ENCODE peak calls at places on chromosomes 12 and 14, in six cellular contexts. One of them, this sample, is unnamed.

GRCh38 chr12:12507121-12507520 is 55.5 kb downstream of the DUSP16 start:
- DNase-seq in astrocyte of the cerebellum: no peak
- DNase-seq in kidney tubule cell: no peak
- DNase-seq in NCI-H1048: no peak
- DNase-seq in HEK293T: no peak
- DNase-seq in mesothelial cell of epicardium: no peak
- DNase-seq in this sample: no peak

GRCh38 chr14:103127356-103127755 is 4.1 kb downstream of the TNFAIP2 start:
- DNase-seq in kidney tubule cell: no peak
- DNase-seq in mesothelial cell of epicardium: peak
- DNase-seq in NCI-H1048: no peak
- DNase-seq in HEK293T: no peak
- DNase-seq in astrocyte of the cerebellum: no peak
- DNase-seq in this sample: no peak

GRCh38 chr14:100902295-100902694 is 1.2 kb downstream of the RTL1 start:
- DNase-seq in NCI-H1048: no peak
- DNase-seq in mesothelial cell of epicardium: no peak
- DNase-seq in HEK293T: peak
- DNase-seq in kidney tubule cell: peak
- DNase-seq in astrocyte of the cerebellum: no peak
- DNase-seq in this sample: no peak

GRCh38 chr12:117968826-117969659 is at the start of gene KSR2:
- DNase-seq in mesothelial cell of epicardium: peak
- DNase-seq in HEK293T: peak
- DNase-seq in NCI-H1048: peak
- DNase-seq in kidney tubule cell: peak
- DNase-seq in astrocyte of the cerebellum: no peak
- DNase-seq in this sample: peak

GRCh38 chr14:96626916-96627315 is 124.7 kb downstream of the PAPOLA start:
- DNase-seq in HEK293T: no peak
- DNase-seq in astrocyte of the cerebellum: no peak
- DNase-seq in kidney tubule cell: no peak
- DNase-seq in mesothelial cell of epicardium: no peak
- DNase-seq in NCI-H1048: no peak
- DNase-seq in this sample: no peak

GRCh38 chr12:64080319-64081008 is 141.6 kb downstream of the KICS2 start:
- DNase-seq in astrocyte of the cerebellum: no peak
- DNase-seq in kidney tubule cell: peak
- DNase-seq in NCI-H1048: no peak
- DNase-seq in HEK293T: no peak
- DNase-seq in mesothelial cell of epicardium: no peak
- DNase-seq in this sample: no peak

GRCh38 chr12:21831671-21832357 is 57.3 kb upstream of the KCNJ8 start:
- DNase-seq in astrocyte of the cerebellum: no peak
- DNase-seq in NCI-H1048: no peak
- DNase-seq in kidney tubule cell: peak
- DNase-seq in mesothelial cell of epicardium: no peak
- DNase-seq in HEK293T: no peak
- DNase-seq in this sample: no peak

GRCh38 chr12:4148418-4149056 is 125.0 kb upstream of the CCND2 start:
- DNase-seq in astrocyte of the cerebellum: no peak
- DNase-seq in HEK293T: no peak
- DNase-seq in mesothelial cell of epicardium: no peak
- DNase-seq in NCI-H1048: no peak
- DNase-seq in kidney tubule cell: peak
- DNase-seq in this sample: no peak

GRCh38 chr12:73221836-73222235 is 949.7 kb downstream of the TRHDE start:
- DNase-seq in mesothelial cell of epicardium: no peak
- DNase-seq in HEK293T: no peak
- DNase-seq in astrocyte of the cerebellum: no peak
- DNase-seq in NCI-H1048: no peak
- DNase-seq in kidney tubule cell: no peak
- DNase-seq in this sample: no peak

GRCh38 chr14:55412686-55413085 is 1.1 kb upstream of the ATG14 start:
- DNase-seq in astrocyte of the cerebellum: no peak
- DNase-seq in kidney tubule cell: peak
- DNase-seq in mesothelial cell of epicardium: no peak
- DNase-seq in HEK293T: no peak
- DNase-seq in NCI-H1048: no peak
- DNase-seq in this sample: no peak

GRCh38 chr14:50371546-50371945 is 25.1 kb downstream of the CDKL1 start:
- DNase-seq in kidney tubule cell: no peak
- DNase-seq in NCI-H1048: no peak
- DNase-seq in HEK293T: no peak
- DNase-seq in mesothelial cell of epicardium: no peak
- DNase-seq in astrocyte of the cerebellum: no peak
- DNase-seq in this sample: no peak

GRCh38 chr14:37889087-37889486 is 293.7 kb downstream of the TTC6 start:
- DNase-seq in kidney tubule cell: no peak
- DNase-seq in NCI-H1048: no peak
- DNase-seq in mesothelial cell of epicardium: no peak
- DNase-seq in astrocyte of the cerebellum: peak
- DNase-seq in HEK293T: no peak
- DNase-seq in this sample: no peak

GRCh38 chr12:117228239-117228638 is 38.0 kb upstream of the FBXO21 start:
- DNase-seq in kidney tubule cell: peak
- DNase-seq in HEK293T: no peak
- DNase-seq in astrocyte of the cerebellum: no peak
- DNase-seq in NCI-H1048: no peak
- DNase-seq in mesothelial cell of epicardium: no peak
- DNase-seq in this sample: no peak

GRCh38 chr12:117105902-117106301 is 6.7 kb upstream of the TESC start:
- DNase-seq in kidney tubule cell: no peak
- DNase-seq in HEK293T: no peak
- DNase-seq in NCI-H1048: no peak
- DNase-seq in mesothelial cell of epicardium: no peak
- DNase-seq in astrocyte of the cerebellum: no peak
- DNase-seq in this sample: no peak

GRCh38 chr14:105467249-105467941 is 7.2 kb upstream of the CRIP2 start:
- DNase-seq in kidney tubule cell: no peak
- DNase-seq in mesothelial cell of epicardium: no peak
- DNase-seq in astrocyte of the cerebellum: no peak
- DNase-seq in NCI-H1048: no peak
- DNase-seq in HEK293T: no peak
- DNase-seq in this sample: no peak

GRCh38 chr12:44875954-44876553 is at the start of gene NELL2:
- DNase-seq in HEK293T: peak
- DNase-seq in astrocyte of the cerebellum: no peak
- DNase-seq in NCI-H1048: no peak
- DNase-seq in mesothelial cell of epicardium: peak
- DNase-seq in kidney tubule cell: peak
- DNase-seq in this sample: peak

GRCh38 chr12:94147991-94148840 is at the start of gene PLXNC1:
- DNase-seq in NCI-H1048: peak
- DNase-seq in astrocyte of the cerebellum: no peak
- DNase-seq in HEK293T: peak
- DNase-seq in mesothelial cell of epicardium: peak
- DNase-seq in kidney tubule cell: peak
- DNase-seq in this sample: peak

GRCh38 chr12:67290378-67290777 is 21.2 kb downstream of the CAND1 start:
- DNase-seq in NCI-H1048: no peak
- DNase-seq in mesothelial cell of epicardium: no peak
- DNase-seq in astrocyte of the cerebellum: no peak
- DNase-seq in HEK293T: no peak
- DNase-seq in kidney tubule cell: no peak
- DNase-seq in this sample: no peak

GRCh38 chr14:103072595-103073366 is 11.2 kb upstream of the LBHD2 start:
- DNase-seq in mesothelial cell of epicardium: no peak
- DNase-seq in astrocyte of the cerebellum: no peak
- DNase-seq in NCI-H1048: no peak
- DNase-seq in kidney tubule cell: peak
- DNase-seq in HEK293T: no peak
- DNase-seq in this sample: no peak

GRCh38 chr12:56723889-56724659 is 1.0 kb downstream of the NACA start:
- DNase-seq in kidney tubule cell: peak
- DNase-seq in HEK293T: no peak
- DNase-seq in mesothelial cell of epicardium: no peak
- DNase-seq in NCI-H1048: no peak
- DNase-seq in astrocyte of the cerebellum: peak
- DNase-seq in this sample: no peak

GRCh38 chr12:4115570-4115969 is 158.0 kb upstream of the CCND2 start:
- DNase-seq in astrocyte of the cerebellum: no peak
- DNase-seq in HEK293T: no peak
- DNase-seq in kidney tubule cell: no peak
- DNase-seq in NCI-H1048: no peak
- DNase-seq in mesothelial cell of epicardium: no peak
- DNase-seq in this sample: no peak

GRCh38 chr12:100346660-100347059 is 10.2 kb upstream of the SLC17A8 start:
- DNase-seq in HEK293T: no peak
- DNase-seq in kidney tubule cell: no peak
- DNase-seq in astrocyte of the cerebellum: no peak
- DNase-seq in mesothelial cell of epicardium: no peak
- DNase-seq in NCI-H1048: no peak
- DNase-seq in this sample: no peak

GRCh38 chr14:99467338-99468075 is 13.2 kb downstream of the SETD3 start:
- DNase-seq in astrocyte of the cerebellum: no peak
- DNase-seq in kidney tubule cell: no peak
- DNase-seq in HEK293T: no peak
- DNase-seq in mesothelial cell of epicardium: no peak
- DNase-seq in NCI-H1048: no peak
- DNase-seq in this sample: no peak

GRCh38 chr12:52892974-52893373 is 11.9 kb downstream of the KRT8 start:
- DNase-seq in kidney tubule cell: no peak
- DNase-seq in NCI-H1048: no peak
- DNase-seq in HEK293T: no peak
- DNase-seq in mesothelial cell of epicardium: no peak
- DNase-seq in astrocyte of the cerebellum: no peak
- DNase-seq in this sample: no peak

GRCh38 chr12:27814851-27815591 is 35.0 kb upstream of the MANSC4 start:
- DNase-seq in HEK293T: no peak
- DNase-seq in astrocyte of the cerebellum: no peak
- DNase-seq in mesothelial cell of epicardium: no peak
- DNase-seq in NCI-H1048: no peak
- DNase-seq in kidney tubule cell: no peak
- DNase-seq in this sample: no peak

GRCh38 chr12:127722651-127723050 is 544.3 kb upstream of the TMEM132C start:
- DNase-seq in astrocyte of the cerebellum: no peak
- DNase-seq in HEK293T: no peak
- DNase-seq in kidney tubule cell: no peak
- DNase-seq in NCI-H1048: no peak
- DNase-seq in mesothelial cell of epicardium: no peak
- DNase-seq in this sample: no peak

GRCh38 chr14:52328286-52328685 is 14.2 kb downstream of the PTGER2 start:
- DNase-seq in astrocyte of the cerebellum: no peak
- DNase-seq in HEK293T: no peak
- DNase-seq in NCI-H1048: no peak
- DNase-seq in mesothelial cell of epicardium: no peak
- DNase-seq in kidney tubule cell: peak
- DNase-seq in this sample: no peak

GRCh38 chr12:121799175-121799841 is 4.5 kb upstream of the SETD1B start:
- DNase-seq in HEK293T: peak
- DNase-seq in astrocyte of the cerebellum: no peak
- DNase-seq in mesothelial cell of epicardium: no peak
- DNase-seq in NCI-H1048: no peak
- DNase-seq in kidney tubule cell: peak
- DNase-seq in this sample: peak